ENCODE peak calls at places on chromosomes 1 and 21, in five cellular contexts. V, E, S, P and G are unnamed samples. For H3K9me3, the result is how much of the 10 kb centered on the place peaks cover.

GRCh38 chr1:39132505-39133339 is 71.8 kb upstream of the MACF1 start:
- DNase-seq in V (no peak), E (peak), S (peak), P (peak), G (peak)

GRCh38 chr1:7456683-7457082 is 314.4 kb upstream of the VAMP3 start:
- DNase-seq in V (no peak), E (no peak), S (no peak), P (no peak), G (no peak)

GRCh38 chr1:21956720-21957552 is 19.8 kb upstream of the HSPG2 start:
- DNase-seq in V (peak), E (peak), S (peak), P (peak), G (no peak)

GRCh38 chr21:31078796-31079195 is 40.5 kb upstream of the KRTAP19-8 start:
- DNase-seq in V (no peak), E (no peak), S (no peak), P (no peak), G (no peak)

GRCh38 chr1:188386161-188386560 is 1557.4 kb downstream of the PLA2G4A start:
- DNase-seq in V (no peak), E (no peak), S (no peak), P (no peak), G (no peak)

GRCh38 chr21:42845296-42845965 is 33.9 kb downstream of the WDR4 start:
- DNase-seq in V (no peak), E (no peak), S (peak), P (peak), G (peak)

GRCh38 chr21:36188081-36188681 is 31.6 kb downstream of the DOP1B start:
- DNase-seq in V (no peak), E (no peak), S (no peak), P (peak), G (no peak)

GRCh38 chr1:24695202-24695974 is 49.9 kb upstream of the CLIC4 start:
- DNase-seq in V (peak), E (no peak), S (no peak), P (peak), G (no peak)

GRCh38 chr1:6587261-6588005 is 7.6 kb downstream of the ZBTB48 start:
- DNase-seq in V (peak), E (no peak), S (no peak), P (no peak), G (no peak)

GRCh38 chr1:17527036-17527914 is 12.2 kb upstream of the ARHGEF10L start:
- DNase-seq in V (peak), E (no peak), S (no peak), P (no peak), G (peak)

GRCh38 chr1:153670257-153670858 is 435 bp downstream of the ILF2 start:
- DNase-seq in V (peak), E (no peak), S (peak), P (peak), G (peak)

GRCh38 chr1:2050482-2050792 is 226 bp downstream of the PRKCZ start:
- DNase-seq in V (no peak), E (no peak), S (no peak), P (no peak), G (no peak)

GRCh38 chr1:7278045-7278444 is 492.8 kb downstream of the CAMTA1 start:
- DNase-seq in V (no peak), E (no peak), S (no peak), P (no peak), G (no peak)

GRCh38 chr1:103108525-103109150 is 316 bp upstream of the COL11A1 start:
- DNase-seq in V (no peak), E (peak), S (peak), P (no peak), G (peak)

DNA sequence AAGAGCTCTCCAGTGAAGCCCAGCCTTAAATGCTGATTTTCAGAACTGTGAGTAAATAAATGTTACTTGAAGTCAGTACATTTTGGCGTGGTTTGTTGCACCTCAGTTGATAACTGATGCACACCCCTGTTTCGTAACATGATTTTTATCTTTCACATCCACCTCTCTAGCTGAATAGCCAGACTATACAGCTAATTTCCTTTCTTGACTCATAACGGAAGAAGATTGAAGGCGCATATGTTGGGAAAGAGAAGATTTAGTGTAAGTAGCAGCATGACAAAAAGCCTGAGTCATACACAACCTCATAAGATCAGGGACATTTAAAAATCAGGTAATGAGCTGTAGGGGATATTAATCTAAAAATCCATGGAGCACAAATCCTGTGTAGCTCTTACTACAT is 716.2 kb upstream of the ZP4 start:
- DNase-seq in V (peak), E (no peak), S (no peak), P (no peak), G (no peak)
- H3K9me3 ChIP-seq in V (under half), E (under half), S (under half), P (under half), G (under half)

DNA sequence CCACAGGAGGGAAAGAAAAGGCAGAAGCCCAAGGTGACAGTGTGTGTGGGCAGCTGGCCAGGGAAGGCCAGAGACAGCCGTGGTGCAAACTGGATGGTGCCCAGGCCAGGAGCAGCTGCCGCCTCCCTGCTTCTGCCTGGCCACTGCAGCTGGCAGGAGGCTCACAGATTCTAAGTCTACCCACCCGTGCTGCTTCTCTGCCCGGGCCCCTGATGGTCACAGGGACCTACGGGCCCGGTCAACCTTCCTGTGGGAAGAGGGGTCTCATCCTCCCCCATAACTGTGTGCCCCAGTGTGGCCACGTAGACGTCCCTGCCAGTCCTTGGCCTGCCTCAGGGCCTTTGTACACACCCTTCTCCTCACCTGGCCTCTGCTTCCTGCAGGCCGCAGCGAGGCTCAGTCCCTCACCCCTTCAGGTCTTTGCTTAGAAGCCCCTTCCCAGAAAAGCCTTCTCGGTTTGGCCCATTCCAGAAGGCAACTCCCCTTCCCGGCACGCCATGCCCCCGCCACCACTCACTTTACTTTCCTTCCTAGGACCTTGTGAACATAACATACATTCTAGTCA is 192.6 kb upstream of the AJAP1 start:
- DNase-seq in V (no peak), E (no peak), S (no peak), P (no peak), G (no peak)
- H3K9me3 ChIP-seq in V (under half), E (under half), S (under half), P (under half), G (under half)

DNA sequence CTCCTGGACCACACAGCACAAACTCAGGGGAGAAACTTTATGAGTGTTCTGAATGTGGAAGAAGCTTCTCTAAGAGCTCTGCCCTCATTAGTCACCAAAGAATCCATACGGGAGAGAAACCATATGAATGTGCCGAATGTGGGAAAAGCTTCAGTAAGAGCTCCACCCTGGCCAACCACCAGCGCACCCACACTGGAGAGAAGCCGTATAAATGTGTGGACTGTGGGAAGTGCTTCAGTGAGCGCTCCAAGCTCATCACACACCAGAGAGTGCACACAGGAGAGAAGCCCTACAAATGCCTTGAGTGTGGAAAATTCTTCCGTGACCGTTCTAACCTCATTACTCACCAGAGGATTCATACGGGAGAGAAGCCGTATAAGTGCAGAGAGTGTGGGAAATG is 22.5 kb downstream of the ZSCAN20 start:
- DNase-seq in V (peak), E (no peak), S (no peak), P (no peak), G (no peak)
- H3K9me3 ChIP-seq in V (under half), E (under half), S (half or more), P (half or more), G (under half)

DNA sequence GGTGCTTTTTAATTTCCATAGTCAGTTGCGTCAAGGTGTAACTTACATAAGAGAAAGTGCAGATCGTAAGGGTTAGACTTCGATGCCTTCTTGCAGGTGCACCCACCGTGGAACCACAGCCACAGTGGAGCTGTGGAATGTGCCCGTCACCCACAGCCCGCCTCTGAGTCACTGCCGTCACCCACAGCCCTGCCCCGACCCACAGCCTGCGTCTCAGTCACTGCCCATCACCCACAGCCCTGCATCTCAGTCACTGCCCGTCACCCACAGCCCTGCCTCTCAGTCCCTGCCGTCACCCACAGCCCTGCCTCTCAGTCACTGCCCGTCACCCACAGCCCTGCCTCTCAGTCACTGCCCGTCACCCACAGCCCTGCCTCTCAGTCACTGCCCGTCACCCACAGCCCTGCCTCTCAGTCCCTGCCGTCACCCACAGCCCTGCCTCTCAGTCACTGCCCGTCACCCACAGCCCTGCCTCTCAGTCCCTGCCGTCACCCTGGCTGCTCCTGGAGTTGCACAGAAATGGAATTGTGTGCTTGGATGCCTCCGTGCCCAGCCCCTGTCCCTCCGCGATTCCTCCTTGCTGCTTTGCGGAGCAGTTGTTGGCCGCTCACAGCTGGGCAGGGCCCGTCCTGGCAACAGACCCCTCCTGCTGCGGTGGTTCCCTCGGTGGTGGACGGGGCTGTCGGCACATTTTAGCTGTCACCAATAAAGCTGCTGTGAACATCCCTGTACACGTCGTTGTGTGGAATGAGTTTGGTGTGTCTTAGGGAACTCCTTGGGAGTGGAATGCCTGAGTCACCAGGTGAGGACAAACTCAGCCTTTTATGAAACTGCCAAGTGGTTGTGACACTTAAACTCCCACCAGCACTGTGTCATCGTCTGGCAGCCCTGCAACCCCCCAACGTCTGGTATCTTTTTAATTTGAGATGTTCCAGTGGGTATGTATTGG is 44.9 kb upstream of the COL6A2 start:
- DNase-seq in V (peak), E (no peak), S (peak), P (peak), G (no peak)
- H3K9me3 ChIP-seq in V (under half), E (under half), S (under half), P (under half), G (under half)

GRCh38 chr1:30327370-30328099 is 395.9 kb downstream of the MATN1 start:
- DNase-seq in V (no peak), E (no peak), S (peak), P (no peak), G (no peak)
- H3K9me3 ChIP-seq in V (under half), E (under half), S (under half), P (under half), G (under half)

DNA sequence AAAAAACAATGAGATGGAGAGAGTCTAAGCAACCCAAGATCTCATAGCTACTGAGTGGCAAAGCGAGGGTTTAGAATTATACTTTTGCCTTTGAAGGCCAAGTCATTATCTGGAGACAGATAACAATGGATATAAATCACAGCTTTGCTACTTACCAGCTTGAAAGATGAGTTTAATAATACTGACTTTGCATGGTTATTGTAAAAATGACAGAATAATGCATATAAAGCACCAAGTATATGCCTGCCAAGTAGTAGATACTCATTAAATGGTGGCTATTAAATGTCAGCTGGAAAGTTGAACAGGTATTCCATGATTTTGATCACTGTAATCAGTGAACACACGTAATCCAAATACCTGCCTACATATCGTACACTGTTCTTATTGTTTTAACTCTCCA is 241.6 kb upstream of the SGIP1 start:
- DNase-seq in V (no peak), E (no peak), S (no peak), P (no peak), G (no peak)
- H3K9me3 ChIP-seq in V (under half), E (under half), S (under half), P (under half), G (under half)

DNA sequence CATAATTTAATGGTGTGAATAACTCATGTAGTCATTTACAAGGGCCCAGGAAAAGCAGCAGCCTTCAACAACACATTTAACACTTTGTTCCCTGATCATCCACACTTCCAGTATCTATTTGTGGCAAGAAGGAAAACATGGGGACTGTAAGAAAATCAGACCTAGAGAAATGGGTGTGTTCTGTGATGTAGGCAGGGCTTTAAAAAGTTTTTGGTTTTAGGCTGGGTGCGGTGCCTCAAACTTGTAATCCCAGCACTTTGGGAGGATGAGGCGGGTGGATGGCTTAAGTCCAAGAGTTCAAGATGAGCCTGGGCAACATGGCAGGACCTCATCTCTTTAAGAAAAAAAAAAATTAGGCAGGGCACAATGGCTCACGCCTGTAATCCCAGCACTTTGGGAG is 14.2 kb upstream of the WDR47 start:
- DNase-seq in V (no peak), E (no peak), S (no peak), P (no peak), G (no peak)
- H3K9me3 ChIP-seq in V (under half), E (under half), S (under half), P (under half), G (under half)

DNA sequence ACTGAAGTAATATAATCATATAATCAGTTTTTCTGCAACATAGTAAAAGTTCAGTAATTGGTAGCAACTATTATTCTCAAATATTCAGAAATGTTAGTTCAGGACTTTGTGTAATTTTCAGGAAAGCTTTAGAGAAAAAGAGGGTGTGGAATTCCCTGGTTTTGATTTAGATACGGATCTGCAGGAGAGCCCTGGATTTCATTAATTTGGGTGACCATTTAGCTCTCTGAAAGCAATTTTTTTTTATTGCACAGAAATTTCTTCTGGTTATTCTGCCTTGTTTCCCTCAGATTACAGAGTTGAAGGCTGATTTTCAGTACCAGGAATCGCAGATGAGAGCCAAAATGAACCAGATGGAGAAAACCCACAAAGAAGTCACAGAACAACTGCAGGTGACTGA is 13.8 kb upstream of the STX12 start:
- DNase-seq in V (no peak), E (no peak), S (no peak), P (no peak), G (no peak)
- H3K9me3 ChIP-seq in V (under half), E (under half), S (under half), P (under half), G (under half)

DNA sequence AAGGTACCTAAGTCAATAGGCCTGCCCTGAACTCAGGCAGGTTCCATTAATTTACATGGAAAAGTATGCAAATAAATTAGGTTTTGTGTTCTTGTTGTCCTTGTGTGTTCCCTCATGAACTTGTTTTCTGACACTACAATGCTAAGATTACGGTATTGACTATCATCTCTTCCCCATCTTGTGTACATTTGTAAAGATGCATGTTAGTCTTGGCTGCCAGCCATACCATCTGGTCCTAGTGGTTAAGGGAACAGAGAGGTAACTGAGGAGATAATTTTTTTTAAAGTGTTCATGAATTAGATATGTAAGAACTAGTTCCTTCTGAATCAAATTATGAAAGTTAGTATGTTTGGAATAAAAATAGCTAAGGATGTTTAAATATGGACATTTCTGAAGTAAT is 167.6 kb upstream of the ADAMTS5 start:
- DNase-seq in V (no peak), E (no peak), S (no peak), P (no peak), G (no peak)
- H3K9me3 ChIP-seq in V (under half), E (under half), S (under half), P (under half), G (under half)

GRCh38 chr21:39843916-39844315 is 23.3 kb upstream of the PCP4 start:
- DNase-seq in V (no peak), E (no peak), S (no peak), P (no peak), G (no peak)

GRCh38 chr21:39843483-39843882 is 23.8 kb upstream of the PCP4 start:
- DNase-seq in V (no peak), E (no peak), S (no peak), P (no peak), G (no peak)

GRCh38 chr21:39842741-39843146 is 24.5 kb upstream of the PCP4 start:
- DNase-seq in V (no peak), E (no peak), S (no peak), P (no peak), G (no peak)

GRCh38 chr21:39837861-39838359 is 29.3 kb upstream of the PCP4 start:
- DNase-seq in V (no peak), E (no peak), S (no peak), P (no peak), G (no peak)

DNA sequence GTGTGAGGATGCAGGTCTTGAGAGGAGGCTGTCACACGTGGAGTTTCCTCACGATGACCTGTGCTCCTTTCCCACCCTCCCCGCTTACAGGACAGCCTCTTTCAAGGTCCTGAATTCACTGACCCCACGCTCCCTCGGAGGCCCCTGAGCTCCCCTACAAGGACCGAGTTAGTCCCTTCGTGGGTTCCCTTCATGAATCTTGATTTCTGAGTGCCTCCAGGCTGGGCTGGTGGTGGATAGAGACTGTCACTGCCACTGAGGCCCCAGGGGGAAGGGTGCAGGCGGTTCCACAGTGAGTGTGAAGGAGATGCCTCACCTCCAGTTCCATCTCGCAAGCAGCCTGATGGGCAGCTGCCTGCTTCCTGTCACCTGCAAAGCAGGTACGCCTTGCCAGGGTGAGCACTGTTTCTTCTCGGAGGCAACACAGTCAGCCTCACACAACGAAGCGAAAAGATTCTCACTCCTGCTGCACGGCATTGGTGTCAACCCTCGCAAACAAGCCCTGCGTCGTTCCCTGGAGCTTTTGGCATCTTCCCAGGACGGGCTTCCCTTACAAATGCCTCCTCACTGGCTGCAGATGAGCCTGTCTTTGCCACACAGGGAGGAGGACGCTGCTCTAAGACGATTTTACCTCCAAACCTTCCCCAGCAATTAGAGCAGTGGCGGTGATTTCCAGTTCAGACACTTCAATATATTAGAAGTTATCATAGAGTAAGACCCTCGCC is 26.7 kb upstream of the PCP4 start:
- DNase-seq in V (no peak), E (no peak), S (no peak), P (no peak), G (no peak)
- H3K9me3 ChIP-seq in V (under half), E (under half), S (under half), P (under half), G (under half)